ENCODE peak calls at places on chromosomes 12 and 14, in six cellular contexts. I is mesothelial cell of epicardium; J is NCI-H1105 treated with DMSO at 0.1 percent for 48 hours; K is naive thymus-derived CD8-positive, alpha-beta T cell; P is heart right ventricle; V is activated T-helper 1 cell treated with anti-CD3 and anti-CD28 coated beads, Interleukin-2, amount 50 U/mL, for 16 hours. W is an unnamed sample.

GRCh38 chr12:1161197-1161596 is 170.2 kb downstream of the ERC1 start:
- DNase-seq in V (no peak), P (no peak), J (no peak), K (no peak), I (no peak), W (no peak)

GRCh38 chr12:96876966-96877365 is 30.1 kb upstream of the NEDD1 start:
- DNase-seq in I (no peak), J (no peak), P (no peak), K (no peak), V (no peak), W (no peak)

GRCh38 chr12:79635676-79636075 is 55.1 kb downstream of the PAWR start:
- DNase-seq in V (no peak), P (no peak), K (no peak), J (no peak), I (no peak), W (no peak)

GRCh38 chr12:94230357-94230905 is 82.1 kb downstream of the PLXNC1 start:
- DNase-seq in I (no peak), P (no peak), K (no peak), V (no peak), J (no peak), W (no peak)

GRCh38 chr14:104741803-104742251 is 11.1 kb upstream of the SIVA1 start:
- DNase-seq in I (no peak), K (no peak), P (no peak), V (no peak), J (no peak), W (no peak)

GRCh38 chr14:22819191-22819988 is 4.2 kb upstream of the SLC7A7 start:
- DNase-seq in P (peak; percentile 42), I (no peak), K (no peak), V (no peak), J (no peak), W (no peak)

GRCh38 chr12:33192226-33192625 is 247.4 kb downstream of the SYT10 start:
- DNase-seq in P (no peak), K (no peak), I (no peak), J (no peak), V (no peak), W (no peak)

GRCh38 chr12:127562781-127563180 is 704.2 kb upstream of the TMEM132C start:
- DNase-seq in J (no peak), I (no peak), V (no peak), P (no peak), K (no peak), W (no peak)

GRCh38 chr12:94650143-94651056 is at the start of gene TMCC3:
- DNase-seq in V (no peak), P (peak; percentile 58), I (peak; percentile 41), K (peak; percentile 17), J (peak; percentile 42), W (no peak)

GRCh38 chr14:64682173-64682710 is 22.0 kb upstream of the PLEKHG3 start:
- DNase-seq in V (no peak), K (no peak), J (no peak), P (peak; percentile 71), I (no peak), W (no peak)

GRCh38 chr12:78695749-78696148 is 168.8 kb upstream of the SYT1 start:
- DNase-seq in I (no peak), J (no peak), V (no peak), P (no peak), K (no peak), W (no peak)

GRCh38 chr12:65825573-65826512 is 1.6 kb downstream of the HMGA2 start:
- DNase-seq in P (peak; percentile 21), K (no peak), V (no peak), I (peak; percentile 32), J (no peak), W (no peak)

GRCh38 chr12:74689071-74689655 is 151.5 kb downstream of the ATXN7L3B start:
- DNase-seq in P (no peak), I (no peak), V (no peak), J (peak; percentile 53), K (no peak), W (no peak)

GRCh38 chr14:55599250-55599879 is 19.4 kb downstream of the KTN1 start:
- DNase-seq in K (no peak), P (peak; percentile 54), I (no peak), J (peak; percentile 12), V (no peak), W (no peak)

GRCh38 chr14:99050309-99050708 is 221.7 kb downstream of the BCL11B start:
- DNase-seq in K (no peak), P (no peak), V (no peak), J (no peak), I (no peak), W (no peak)

GRCh38 chr12:625998-626397 is 37.2 kb downstream of the NINJ2 start:
- DNase-seq in K (no peak), P (no peak), V (no peak), J (no peak), I (no peak), W (no peak)

GRCh38 chr14:20508367-20508766 is 3.0 kb downstream of the RNASE10 start:
- DNase-seq in J (no peak), P (no peak), V (no peak), K (no peak), I (no peak), W (no peak)

GRCh38 chr12:114189266-114189665 is 216.7 kb downstream of the TBX5 start:
- DNase-seq in I (no peak), K (no peak), P (no peak), V (no peak), J (no peak), W (no peak)

GRCh38 chr14:103067231-103067954 is 10.0 kb upstream of the CDC42BPB start:
- DNase-seq in P (no peak), J (no peak), K (no peak), I (no peak), V (no peak), W (no peak)

GRCh38 chr14:56555921-56556570 is 23.6 kb upstream of the TMEM260 start:
- DNase-seq in I (no peak), V (no peak), P (no peak), J (peak; percentile 69), K (no peak), W (no peak)

GRCh38 chr12:109855377-109855776 is 22.2 kb upstream of the TRPV4 start:
- DNase-seq in I (no peak), V (no peak), P (no peak), K (no peak), J (no peak), W (no peak)

GRCh38 chr12:111607239-111607638 is 8.1 kb upstream of the ATXN2 start:
- DNase-seq in K (no peak), V (no peak), P (no peak), I (no peak), J (no peak), W (no peak)

GRCh38 chr12:34236073-34236472 is 213.8 kb downstream of the ALG10 start:
- DNase-seq in J (no peak), V (no peak), K (no peak), P (no peak), I (no peak), W (no peak)

GRCh38 chr12:130017571-130018449 is 114.0 kb upstream of the TMEM132D start:
- DNase-seq in I (no peak), V (no peak), K (no peak), P (no peak), J (peak; percentile 8), W (no peak)

GRCh38 chr14:95477411-95478089 is 38.9 kb downstream of the SYNE3 start:
- DNase-seq in K (no peak), V (no peak), I (no peak), P (no peak), J (no peak), W (no peak)

GRCh38 chr12:124453419-124454351 is 113.7 kb downstream of the NCOR2 start:
- DNase-seq in I (no peak), J (no peak), P (peak; percentile 90), V (peak; percentile 57), K (peak; percentile 56), W (peak; percentile 72)

GRCh38 chr12:109875572-109876131 is 4.7 kb downstream of the GLTP start:
- DNase-seq in P (no peak), I (no peak), V (no peak), J (peak; percentile 81), K (no peak), W (no peak)

GRCh38 chr12:22866406-22866805 is 241.4 kb downstream of the ETNK1 start:
- DNase-seq in I (no peak), K (no peak), J (no peak), P (no peak), V (no peak), W (no peak)

GRCh38 chr12:53223391-53224267 is 8.4 kb downstream of the RARG start:
- DNase-seq in K (no peak), J (no peak), I (no peak), V (no peak), P (peak; percentile 45), W (no peak)

W was measured in T follicular helper cell.